ENCODE peak calls at places on chromosomes 4 and X, in four cellular contexts. D, Y, F and I are unnamed samples.

GRCh38 chr4:139154538-139154937 is 22.5 kb downstream of the ELF2 start:
- DNase-seq in D (no peak), F (no peak), Y (no peak), I (no peak)

GRCh38 chrX:143988356-143988755 is 104.5 kb downstream of the UBE2NL start:
- DNase-seq in F (no peak), Y (no peak), D (no peak), I (no peak)

GRCh38 chr4:159598602-159599001 is 495.7 kb downstream of the RAPGEF2 start:
- DNase-seq in Y (no peak), D (no peak), F (no peak), I (no peak)

GRCh38 chr4:41362647-41363383 is 106.1 kb downstream of the UCHL1 start:
- DNase-seq in F (no peak), Y (no peak), D (no peak), I (no peak)

GRCh38 chr4:72022553-72022952 is 9.2 kb upstream of the NPFFR2 start:
- DNase-seq in D (no peak), F (no peak), Y (no peak), I (no peak)

GRCh38 chr4:15303052-15303641 is 124.7 kb upstream of the C1QTNF7 start:
- DNase-seq in Y (peak), D (no peak), F (no peak), I (peak)

GRCh38 chr4:175891863-175892262 is 79.8 kb upstream of the GPM6A start:
- DNase-seq in Y (no peak), F (no peak), D (no peak), I (peak)

GRCh38 chr4:154344686-154345085 is 146.9 kb downstream of the DCHS2 start:
- DNase-seq in F (no peak), Y (no peak), D (no peak), I (no peak)

GRCh38 chr4:66073961-66074360 is 403.7 kb upstream of the EPHA5 start:
- DNase-seq in Y (no peak), F (no peak), D (no peak), I (no peak)

GRCh38 chrX:26008691-26009090 is 129.5 kb upstream of the MAGEB18 start:
- DNase-seq in Y (no peak), D (no peak), F (no peak), I (no peak)

GRCh38 chrX:10190367-10190766 is 33.6 kb downstream of the CLCN4 start:
- DNase-seq in D (no peak), F (peak), Y (no peak), I (peak)

GRCh38 chr4:2796261-2797187 is 3.6 kb downstream of the SH3BP2 start:
- DNase-seq in F (peak), D (peak), Y (peak), I (peak)

GRCh38 chrX:68420559-68420958 is 12.7 kb downstream of the OPHN1 start:
- DNase-seq in D (no peak), F (no peak), Y (no peak), I (no peak)

GRCh38 chr4:64581422-64581821 is 172.2 kb upstream of the TECRL start:
- DNase-seq in F (no peak), D (no peak), Y (no peak), I (no peak)

GRCh38 chr4:103074598-103075434 is 1.7 kb downstream of the SLC9B2 start:
- DNase-seq in Y (no peak), D (no peak), F (no peak), I (no peak)

GRCh38 chr4:34771632-34772031 is 1472.7 kb downstream of the ARAP2 start:
- DNase-seq in F (no peak), D (no peak), Y (no peak), I (no peak)

GRCh38 chr4:104491826-104492771 is 2.6 kb downstream of the CXXC4 start:
- DNase-seq in Y (no peak), F (peak), D (no peak), I (no peak)

GRCh38 chrX:155983326-155983725 is 14.2 kb upstream of the IL9R start:
- DNase-seq in F (no peak), D (no peak), Y (no peak), I (no peak)

GRCh38 chrX:98448524-98448923 is 1564.8 kb downstream of the RPA4 start:
- DNase-seq in D (no peak), Y (no peak), F (no peak), I (no peak)

GRCh38 chr4:3168029-3168428 is 80.9 kb upstream of the MSANTD1 start:
- DNase-seq in D (no peak), F (no peak), Y (no peak), I (no peak)

GRCh38 chr4:40998680-40999358 is 215.5 kb downstream of the APBB2 start:
- DNase-seq in F (peak), D (no peak), Y (no peak), I (peak)

GRCh38 chr4:101693842-101694398 is 96.6 kb upstream of the BANK1 start:
- DNase-seq in F (peak), Y (no peak), D (no peak), I (no peak)

GRCh38 chrX:136694491-136695087 is 46.6 kb downstream of the CD40LG start:
- DNase-seq in Y (no peak), F (no peak), D (no peak), I (peak)

GRCh38 chrX:72105436-72105835 is 26.3 kb downstream of the RTL5 start:
- DNase-seq in F (no peak), Y (no peak), D (no peak), I (no peak)

GRCh38 chr4:184357164-184357563 is 117.2 kb downstream of the IRF2 start:
- DNase-seq in Y (no peak), D (no peak), F (no peak), I (no peak)

GRCh38 chr4:105587851-105588250 is 35.4 kb downstream of the ARHGEF38 start:
- DNase-seq in F (no peak), Y (no peak), D (no peak), I (no peak)

GRCh38 chr4:133146192-133146573 is 2.9 kb upstream of the PCDH10 start:
- DNase-seq in F (no peak), D (no peak), Y (no peak), I (no peak)
- H3K4me3 ChIP-seq in F (no peak), D (no peak), Y (peak), I (no peak)

GRCh38 chr4:74878323-74878722 is 54.6 kb upstream of the PARM1 start:
- DNase-seq in Y (no peak), D (no peak), F (no peak), I (no peak)

GRCh38 chr4:74875451-74875850 is 57.5 kb upstream of the PARM1 start:
- DNase-seq in D (no peak), F (no peak), Y (no peak), I (no peak)

GRCh38 chr4:74873545-74874295 is 59.2 kb upstream of the PARM1 start:
- DNase-seq in D (no peak), Y (no peak), F (no peak), I (no peak)

GRCh38 chr4:74874785-74875367 is 58.0 kb upstream of the PARM1 start:
- DNase-seq in Y (peak), D (no peak), F (peak), I (peak)
- TF ChIP-seq CTCF in Y (peak), D (peak), F (peak), I (peak)

DNA sequence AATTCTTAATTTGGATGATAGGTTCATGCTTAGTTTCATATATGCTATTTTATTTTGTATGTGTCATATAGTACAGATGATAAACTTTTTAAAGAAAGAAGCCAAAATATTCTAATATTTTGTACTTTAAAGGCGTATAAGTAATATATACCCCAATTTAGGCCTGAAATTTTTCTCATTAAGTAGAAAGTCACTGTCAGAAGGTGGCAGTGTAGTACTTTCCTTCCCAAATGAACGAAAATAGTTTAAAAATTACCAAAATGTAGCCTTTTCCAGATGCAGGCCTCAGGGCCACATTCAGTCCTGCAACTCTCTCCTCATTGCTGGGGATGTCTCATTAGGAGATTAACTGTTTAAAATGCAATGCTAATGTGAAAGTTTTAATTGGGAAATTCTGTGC is 1263.6 kb downstream of the C4orf33 start:
- DNase-seq in F (no peak), D (no peak), Y (no peak), I (no peak)
- H3K4me3 ChIP-seq in F (no peak), D (no peak), Y (no peak), I (no peak)

DNA sequence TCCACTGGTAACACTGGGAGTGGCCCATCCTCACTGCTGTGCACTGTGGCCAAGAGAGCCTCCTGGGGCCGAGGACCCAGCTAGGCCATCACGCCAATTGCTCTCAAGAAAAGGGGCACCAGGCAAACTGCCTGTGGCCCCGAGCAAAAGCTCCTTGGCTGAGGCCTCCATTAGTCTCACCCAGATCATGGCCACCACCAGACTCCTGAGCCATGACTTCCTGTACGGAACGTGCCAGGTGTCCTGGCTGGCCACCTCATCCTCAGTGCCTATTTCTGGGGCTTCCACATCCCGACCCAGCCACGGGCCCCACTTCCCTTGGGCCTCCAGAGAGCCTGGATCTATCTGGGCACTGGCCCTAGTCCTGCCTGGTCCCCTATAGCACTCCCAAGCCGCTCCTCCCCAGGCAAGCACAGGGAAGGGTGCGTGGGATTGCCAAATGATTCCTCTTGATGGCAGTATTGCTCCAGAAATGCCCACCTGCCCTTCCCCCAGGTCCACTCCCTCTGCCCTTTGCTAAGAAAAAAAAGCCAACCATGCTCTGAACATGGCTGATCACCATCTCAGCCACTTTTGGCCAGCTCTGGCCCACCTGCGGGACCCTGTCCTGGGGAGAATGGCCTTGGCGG is 212.6 kb upstream of the AGTR2 start:
- DNase-seq in D (no peak), F (peak), Y (no peak), I (no peak)
- TF ChIP-seq CTCF in D (no peak), F (peak), Y (no peak), I (no peak)